ENCODE peak calls at places on chromosomes 5 and 9, in five cellular contexts. I is kidney epithelial cell, A is fibroblast of pulmonary artery, P is HL-60, Z is kidney. U is an unnamed sample.

GRCh38 chr5:36657563-36657995 is 51.2 kb downstream of the SLC1A3 start:
- DNase-seq in I (peak; percentile 78), A (peak; percentile 100), Z (no peak), P (peak; percentile 99), U (no peak)

GRCh38 chr9:105954517-105954916 is 260.2 kb downstream of the TMEM38B start:
- DNase-seq in I (no peak), P (no peak), A (no peak), Z (no peak), U (no peak)

GRCh38 chr9:21674894-21675293 is 127.5 kb upstream of the MTAP start:
- DNase-seq in A (no peak), I (no peak), Z (no peak), P (no peak), U (no peak)

GRCh38 chr9:19720374-19720773 is 68.5 kb downstream of the SLC24A2 start:
- DNase-seq in P (no peak), I (no peak), Z (no peak), A (peak; percentile 72), U (no peak)

GRCh38 chr5:37869221-37869620 is 29.4 kb upstream of the GDNF start:
- DNase-seq in A (no peak), Z (no peak), P (no peak), I (no peak), U (no peak)

GRCh38 chr5:16975950-16976624 is 40.0 kb upstream of the MYO10 start:
- DNase-seq in I (no peak), P (no peak), Z (no peak), A (no peak), U (no peak)

GRCh38 chr5:72178910-72179815 is 71.9 kb downstream of the MAP1B start:
- DNase-seq in I (no peak), P (no peak), A (peak; percentile 95), Z (peak; percentile 85), U (no peak)

GRCh38 chr9:86944974-86945867 is 2.1 kb downstream of the GAS1 start:
- DNase-seq in A (peak; percentile 44), Z (peak; percentile 75), P (no peak), I (no peak), U (peak; percentile 48)

GRCh38 chr9:27750571-27750970 is 177.3 kb upstream of the C9orf72 start:
- DNase-seq in A (no peak), I (no peak), P (no peak), Z (no peak), U (no peak)

GRCh38 chr5:62596096-62596495 is 17.5 kb downstream of the LRRC70 start:
- DNase-seq in A (no peak), Z (no peak), I (no peak), P (no peak), U (no peak)

GRCh38 chr9:104286792-104287191 is 192.7 kb downstream of the SMC2 start:
- DNase-seq in P (no peak), Z (no peak), I (no peak), A (peak; percentile 26), U (no peak)

GRCh38 chr9:133647148-133647547 is 11.0 kb downstream of the DBH start:
- DNase-seq in A (no peak), Z (peak; percentile 10), P (no peak), I (no peak), U (no peak)

GRCh38 chr9:98146101-98146991 is 27.3 kb upstream of the TRIM14 start:
- DNase-seq in Z (peak; percentile 94), I (peak; percentile 18), A (peak; percentile 73), P (peak; percentile 89), U (no peak)

GRCh38 chr5:150789431-150789830 is 10.9 kb downstream of the SMIM3 start:
- DNase-seq in P (no peak), A (no peak), Z (no peak), I (no peak), U (no peak)

GRCh38 chr9:136732446-136733178 is 10.1 kb downstream of the LCN10 start:
- DNase-seq in I (no peak), A (no peak), P (no peak), Z (peak; percentile 66), U (no peak)

GRCh38 chr5:11904270-11904906 is at the start of gene CTNND2:
- DNase-seq in A (no peak), Z (no peak), I (no peak), P (no peak), U (peak; percentile 50)

DNA sequence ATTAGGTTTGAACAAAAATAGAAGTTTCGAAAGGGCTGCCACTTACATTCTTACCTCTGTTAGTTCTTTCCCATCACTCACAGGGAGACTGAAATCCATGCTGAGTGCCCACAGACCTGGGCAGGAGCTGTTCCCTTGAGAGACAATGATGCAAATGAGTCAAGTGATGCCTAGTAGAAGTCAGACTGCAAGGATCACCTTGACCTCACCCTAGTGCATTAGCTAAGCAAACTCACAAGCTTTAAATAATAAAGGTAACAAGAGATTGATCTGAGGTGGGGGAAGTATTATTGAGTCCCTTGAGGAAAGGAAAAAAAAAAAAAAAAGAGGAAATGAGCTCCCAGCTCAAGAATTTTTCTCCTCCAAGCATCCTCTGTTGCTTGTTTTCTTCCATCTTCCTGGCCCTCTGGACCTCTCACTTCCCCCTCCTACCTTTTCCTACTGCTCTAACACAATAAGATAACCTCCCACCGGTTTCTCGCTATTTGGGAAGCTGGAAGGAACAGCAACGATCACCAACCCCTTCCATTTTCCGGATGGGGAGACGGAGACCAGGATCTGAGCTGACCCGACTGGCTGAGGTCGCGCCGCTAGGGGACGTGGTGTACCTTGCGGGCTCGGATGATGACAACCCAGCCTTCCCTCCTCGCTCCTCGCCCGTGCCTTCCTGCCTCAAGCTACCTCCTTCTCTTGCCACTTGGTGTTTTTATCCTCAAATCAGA is 2.0 kb downstream of the LPAR1 start:
- DNase-seq in Z (peak; percentile 87), I (no peak), A (peak; percentile 49), P (no peak), U (peak; percentile 29)
- TF ChIP-seq CTCF in Z (peak; percentile 12), I (peak; percentile 93), A (peak; percentile 73), P (no peak), U (no peak)

GRCh38 chr5:80656425-80656824 is 1.6 kb upstream of the DHFR start:
- DNase-seq in I (no peak), A (no peak), P (no peak), Z (no peak), U (no peak)
- TF ChIP-seq CTCF in I (peak; percentile 15), A (no peak), P (no peak), Z (no peak), U (no peak)

GRCh38 chr5:146249801-146250200 is 46.4 kb downstream of the RBM27 start:
- DNase-seq in I (no peak), P (no peak), Z (no peak), A (no peak), U (no peak)

GRCh38 chr5:146248536-146248935 is 45.1 kb downstream of the RBM27 start:
- DNase-seq in I (no peak), Z (no peak), A (no peak), P (no peak), U (no peak)

DNA sequence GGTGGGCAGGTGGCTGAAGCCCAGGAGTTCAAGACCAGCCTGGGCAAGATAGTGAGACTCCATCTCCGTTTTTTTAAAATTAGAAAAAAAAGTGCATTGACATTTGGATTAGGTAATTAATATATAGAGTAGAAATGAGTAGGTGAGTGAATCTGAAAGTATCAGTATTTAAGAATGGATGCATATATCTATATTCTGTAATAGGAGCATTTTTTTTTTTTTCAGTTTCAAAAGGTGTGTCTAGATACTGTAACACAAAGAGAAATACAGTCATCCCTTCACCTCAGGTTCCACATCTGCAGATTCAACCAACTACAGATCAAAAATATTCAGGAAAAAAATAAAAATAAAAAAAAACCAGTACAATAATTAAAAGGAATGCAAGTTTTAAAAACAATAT is 50.8 kb downstream of the RBM27 start:
- DNase-seq in A (no peak), Z (no peak), I (no peak), P (no peak), U (no peak)
- TF ChIP-seq CTCF in A (no peak), Z (no peak), I (no peak), P (no peak), U (no peak)

DNA sequence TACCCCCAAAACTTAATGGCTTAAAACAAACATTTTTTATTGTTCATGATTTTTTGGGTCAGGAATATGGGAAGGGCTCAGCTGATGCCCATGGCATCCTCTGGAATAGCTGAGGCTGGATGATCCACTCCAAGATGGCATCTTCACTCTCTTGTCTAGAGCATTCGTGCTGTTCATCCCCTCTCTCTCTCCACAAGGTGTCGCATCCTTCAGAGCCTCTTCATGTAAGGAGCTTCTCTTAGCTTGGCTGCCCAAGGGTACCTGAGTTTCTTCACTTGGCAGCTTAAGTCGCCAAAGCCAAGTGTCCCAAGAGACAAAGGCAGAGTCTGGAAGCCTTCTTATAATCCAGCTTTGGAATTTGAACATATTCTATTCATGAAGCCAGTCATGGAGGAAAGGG is 294.7 kb downstream of the CHSY3 start:
- DNase-seq in A (peak; percentile 63), I (no peak), Z (no peak), P (no peak), U (no peak)
- TF ChIP-seq CTCF in A (peak; percentile 50), I (peak; percentile 25), Z (no peak), P (no peak), U (no peak)

GRCh38 chr5:168870914-168871313 is 291.7 kb upstream of the PANK3 start:
- DNase-seq in Z (no peak), I (no peak), A (no peak), P (no peak), U (no peak)

GRCh38 chr5:168865973-168866372 is 286.8 kb upstream of the PANK3 start:
- DNase-seq in P (no peak), I (no peak), A (no peak), Z (peak; percentile 75), U (no peak)

GRCh38 chr5:168869615-168870227 is 290.6 kb upstream of the PANK3 start:
- DNase-seq in I (no peak), A (no peak), P (no peak), Z (no peak), U (no peak)

GRCh38 chr5:168872246-168872645 is 293.1 kb upstream of the PANK3 start:
- DNase-seq in P (no peak), I (no peak), A (no peak), Z (no peak), U (no peak)

GRCh38 chr5:168867271-168867670 is 288.1 kb upstream of the PANK3 start:
- DNase-seq in Z (no peak), I (peak; percentile 44), P (no peak), A (no peak), U (no peak)
- TF ChIP-seq CTCF in Z (no peak), I (no peak), P (no peak), A (no peak), U (no peak)

U was measured in mesothelial cell of epicardium.